ENCODE peak calls at places on chromosomes 11 and 22, in ten cellular contexts. X, M, L, W, B, Q, V, I, A and U are unnamed samples. For H3K9me3, the result is how much of the 10 kb centered on the place peaks cover.

GRCh38 chr22:27045103-27045940 is 387.9 kb downstream of the MIAT start:
- DNase-seq in X (peak), L (no peak), I (no peak), Q (no peak), M (no peak), B (no peak), A (no peak), W (no peak), V (no peak), U (no peak)

GRCh38 chr22:41976961-41977566 is 7.8 kb downstream of the SEPTIN3 start:
- DNase-seq in A (no peak), Q (no peak), L (no peak), V (no peak), I (no peak), M (no peak), W (no peak), X (no peak), B (no peak), U (peak)

GRCh38 chr11:2793781-2794418 is 91.7 kb downstream of the CDKN1C start:
- DNase-seq in V (peak), W (peak), A (no peak), Q (peak), I (peak), M (no peak), X (no peak), B (peak), L (peak), U (no peak)

GRCh38 chr11:97140885-97141494 is 751.2 kb downstream of the JRKL start:
- DNase-seq in B (no peak), M (no peak), I (no peak), W (no peak), V (no peak), A (no peak), X (peak), L (peak), Q (no peak), U (no peak)

GRCh38 chr11:72406536-72407507 is 27.5 kb downstream of the CLPB start:
- DNase-seq in V (no peak), X (no peak), B (no peak), A (no peak), L (no peak), W (no peak), I (no peak), Q (no peak), M (no peak), U (no peak)

GRCh38 chr11:103903621-103904323 is 132.7 kb upstream of the DDI1 start:
- DNase-seq in V (no peak), L (no peak), A (no peak), Q (no peak), W (no peak), I (no peak), X (no peak), B (no peak), M (no peak), U (no peak)

GRCh38 chr11:128728767-128729587 is 35.1 kb downstream of the FLI1 start:
- DNase-seq in M (no peak), B (no peak), V (no peak), X (no peak), Q (no peak), W (peak), L (no peak), I (no peak), A (no peak), U (no peak)

GRCh38 chr11:10920205-10920604 is 62.4 kb upstream of the ZBED5 start:
- DNase-seq in V (no peak), B (no peak), M (no peak), I (no peak), Q (no peak), W (no peak), X (no peak), A (no peak), L (no peak), U (no peak)

GRCh38 chr22:38964989-38965388 is 7.6 kb downstream of the APOBEC3A start:
- DNase-seq in A (no peak), M (no peak), L (no peak), Q (no peak), X (no peak), B (no peak), I (no peak), W (no peak), V (no peak), U (peak)

GRCh38 chr11:67656278-67656922 is 5.9 kb upstream of the ACY3 start:
- DNase-seq in L (no peak), V (peak), B (no peak), X (peak), M (no peak), A (no peak), Q (no peak), W (no peak), I (no peak), U (no peak)

GRCh38 chr11:2573240-2574042 is 126.4 kb downstream of the KCNQ1OT1 start:
- DNase-seq in W (peak), A (no peak), X (no peak), M (no peak), V (peak), B (peak), I (peak), L (no peak), Q (no peak), U (peak)

GRCh38 chr22:19932367-19933206 is 9.0 kb upstream of the COMT start:
- DNase-seq in V (no peak), X (no peak), I (no peak), A (no peak), L (no peak), W (no peak), B (no peak), M (no peak), Q (peak), U (no peak)

GRCh38 chr11:28983780-28984179 is 875.6 kb downstream of the METTL15 start:
- DNase-seq in I (no peak), Q (no peak), W (no peak), M (no peak), V (no peak), X (no peak), B (no peak), A (no peak), L (no peak), U (no peak)

GRCh38 chr11:134501406-134502152 is 89.5 kb upstream of the B3GAT1 start:
- DNase-seq in W (no peak), B (no peak), X (no peak), M (no peak), Q (peak), L (no peak), I (no peak), V (no peak), A (no peak), U (no peak)

GRCh38 chr11:117375960-117376359 is 48.3 kb downstream of the CEP164 start:
- DNase-seq in A (no peak), I (no peak), W (no peak), V (no peak), X (no peak), M (no peak), B (no peak), Q (no peak), L (no peak), U (no peak)

GRCh38 chr22:43291381-43291780 is 51.8 kb downstream of the SCUBE1 start:
- DNase-seq in L (no peak), M (no peak), V (no peak), B (no peak), I (no peak), Q (no peak), A (no peak), X (no peak), W (no peak), U (no peak)

GRCh38 chr11:15624701-15625100 is 510.0 kb downstream of the INSC start:
- DNase-seq in B (no peak), W (no peak), L (no peak), M (no peak), Q (no peak), X (no peak), A (no peak), V (no peak), I (no peak), U (no peak)

GRCh38 chr11:34483475-34483874 is 30.1 kb downstream of the ELF5 start:
- DNase-seq in A (no peak), L (no peak), X (no peak), B (no peak), M (no peak), W (no peak), V (no peak), I (no peak), Q (no peak), U (no peak)

GRCh38 chr11:126173257-126173656 is 38.2 kb downstream of the RPUSD4 start:
- DNase-seq in M (no peak), W (no peak), I (no peak), Q (no peak), A (no peak), L (no peak), X (no peak), B (no peak), V (no peak), U (no peak)

GRCh38 chr11:103024086-103024485 is 67.9 kb downstream of the DCUN1D5 start:
- DNase-seq in W (no peak), X (no peak), M (no peak), V (no peak), I (no peak), A (no peak), L (no peak), Q (no peak), B (no peak), U (no peak)

GRCh38 chr11:76172583-76172982 is 33.7 kb downstream of the WNT11 start:
- DNase-seq in V (no peak), X (no peak), Q (no peak), B (no peak), M (no peak), A (no peak), L (no peak), W (no peak), I (no peak), U (no peak)

GRCh38 chr11:75467881-75468280 is 34.9 kb upstream of the KLHL35 start:
- DNase-seq in L (no peak), Q (no peak), A (no peak), I (no peak), W (no peak), B (no peak), M (no peak), X (no peak), V (no peak), U (no peak)

GRCh38 chr11:46345881-46346484 is 1.3 kb upstream of the DGKZ start:
- DNase-seq in M (no peak), W (no peak), L (no peak), I (no peak), B (no peak), V (no peak), X (no peak), A (no peak), Q (no peak), U (no peak)

DNA sequence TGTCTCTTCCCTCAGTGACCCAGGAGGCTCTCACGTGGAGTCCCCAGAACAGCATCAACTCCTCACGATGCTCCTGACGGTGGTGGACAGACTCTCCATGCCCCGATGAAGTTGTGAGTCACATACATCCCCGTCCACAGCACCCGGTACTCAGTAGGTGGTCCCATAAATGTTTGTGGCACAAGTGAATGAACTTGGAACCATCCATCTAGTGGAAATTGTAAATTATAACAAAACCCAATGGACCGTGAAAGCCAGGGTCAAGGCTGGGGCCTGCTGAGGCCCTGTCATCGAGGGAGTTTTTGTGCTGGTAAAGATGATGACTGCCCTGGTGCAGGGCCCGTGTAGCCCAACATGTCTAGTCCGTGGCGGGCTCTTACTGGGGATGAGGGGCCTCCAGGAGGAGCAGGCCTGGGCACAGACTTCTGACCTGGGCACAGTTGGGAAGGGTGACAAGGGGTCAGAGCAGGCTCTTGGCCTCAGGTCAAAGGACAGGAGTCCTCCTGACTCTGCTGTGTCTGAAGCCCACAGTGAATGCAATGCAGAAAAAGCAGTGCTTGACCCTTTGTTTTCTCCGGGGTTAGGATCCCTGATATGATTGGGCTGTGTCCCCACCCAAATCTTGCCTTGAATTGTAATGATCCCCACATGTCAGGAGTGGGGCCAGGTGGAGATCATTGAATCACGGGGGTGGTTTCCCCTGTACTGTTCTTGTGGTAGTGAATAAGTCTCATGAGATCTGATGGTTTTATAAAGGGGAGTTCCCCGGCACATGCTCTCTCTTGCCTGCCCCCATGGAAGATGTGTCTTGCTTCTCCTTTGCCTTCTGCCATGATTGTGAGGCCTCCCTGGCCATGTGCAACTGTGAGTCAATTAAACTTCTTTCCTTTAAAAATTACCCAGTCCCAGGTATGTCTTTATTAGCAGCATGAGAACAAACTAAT is 20.0 kb upstream of the SMIM38 start:
- DNase-seq in L (no peak), W (no peak), M (no peak), I (no peak), X (no peak), Q (no peak), V (no peak), B (peak), A (no peak), U (no peak)
- H3K9me3 ChIP-seq in L (under half), W (under half), M (under half), I (under half), X (under half), Q (under half), V (under half), B (under half), A (under half), U (under half)

GRCh38 chr11:83158965-83159900 is 2.3 kb downstream of the PCF11 start:
- DNase-seq in B (no peak), L (no peak), W (no peak), Q (no peak), X (no peak), M (no peak), V (no peak), I (no peak), A (no peak), U (no peak)

GRCh38 chr11:83156150-83156995 is 558 bp upstream of the PCF11 start:
- DNase-seq in X (peak), Q (peak), B (peak), V (peak), A (peak), M (peak), L (peak), W (peak), I (peak), U (peak)

GRCh38 chr11:83158474-83158786 is 1.5 kb downstream of the PCF11 start:
- DNase-seq in M (no peak), X (no peak), V (no peak), Q (no peak), L (no peak), W (no peak), A (no peak), B (no peak), I (no peak), U (no peak)

GRCh38 chr11:83156996-83157754 is at the start of gene PCF11:
- DNase-seq in X (no peak), B (no peak), V (no peak), Q (no peak), W (no peak), A (no peak), I (no peak), L (no peak), M (no peak), U (no peak)

DNA sequence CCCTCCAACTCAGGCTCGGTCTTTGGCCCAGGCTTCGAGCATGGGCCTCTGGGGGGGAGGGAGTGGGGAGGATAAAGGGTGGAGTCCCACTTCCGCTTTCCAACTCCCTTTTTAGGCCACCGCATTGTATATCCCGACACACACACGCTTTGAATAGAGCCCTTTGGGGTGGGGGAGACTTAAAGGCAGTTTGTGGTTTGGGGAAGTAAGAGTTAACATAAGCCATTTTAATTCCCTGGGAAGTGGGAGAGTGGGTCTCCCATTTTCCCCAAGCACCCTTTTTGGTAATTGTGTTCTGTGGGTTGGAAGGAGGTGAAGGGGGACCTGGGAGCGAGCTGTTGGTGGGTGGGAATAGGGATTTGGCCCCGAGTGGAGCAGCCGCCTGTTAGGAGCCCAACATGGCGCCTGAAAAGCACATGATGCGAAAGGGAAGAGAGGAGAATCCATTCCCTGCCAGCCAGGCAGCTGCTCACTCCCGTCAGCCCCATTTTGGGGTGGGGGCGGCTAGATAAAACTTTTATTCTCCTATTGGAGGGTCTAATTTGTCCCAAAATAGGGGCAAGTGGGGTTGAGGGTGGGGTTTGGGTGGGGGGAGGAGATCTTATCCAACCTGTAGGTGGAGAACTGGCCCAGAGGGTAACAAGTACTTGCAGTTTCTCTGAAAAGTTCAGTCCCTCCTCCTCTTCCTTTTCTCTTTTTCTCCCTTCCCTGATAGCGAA is 983 bp downstream of the PCF11 start:
- DNase-seq in A (peak), W (peak), X (peak), B (peak), M (no peak), I (peak), Q (peak), L (peak), V (no peak), U (peak)
- TF ChIP-seq POLR2A in A (no peak), W (no peak), X (no peak), B (no peak), M (no peak), I (no peak), Q (no peak), L (peak), V (no peak), U (no peak)

GRCh38 chr22:47344414-47344813 is 582.0 kb downstream of the TBC1D22A start:
- DNase-seq in Q (no peak), M (no peak), W (no peak), V (no peak), L (no peak), I (no peak), X (no peak), A (no peak), B (no peak), U (no peak)

GRCh38 chr22:47345025-47345424 is 582.6 kb downstream of the TBC1D22A start:
- DNase-seq in W (no peak), V (no peak), M (no peak), I (no peak), B (no peak), L (no peak), X (no peak), A (no peak), Q (no peak), U (no peak)

GRCh38 chr22:47342446-47342845 is 580.0 kb downstream of the TBC1D22A start:
- DNase-seq in W (no peak), M (no peak), L (no peak), Q (no peak), X (no peak), B (no peak), I (no peak), V (no peak), A (no peak), U (no peak)

GRCh38 chr22:47341464-47341863 is 579.0 kb downstream of the TBC1D22A start:
- DNase-seq in I (no peak), Q (no peak), B (no peak), X (no peak), V (no peak), A (no peak), W (no peak), L (no peak), M (no peak), U (no peak)

GRCh38 chr22:47343611-47344010 is 581.2 kb downstream of the TBC1D22A start:
- DNase-seq in X (no peak), M (no peak), A (no peak), B (no peak), W (no peak), V (no peak), L (no peak), I (no peak), Q (no peak), U (no peak)
- H3K9me3 ChIP-seq in X (under half), M (under half), A (under half), B (under half), W (under half), V (under half), L (under half), I (under half), Q (under half), U (under half)

GRCh38 chr11:65646921-65647701 is 9.2 kb downstream of the SIPA1 start:
- DNase-seq in Q (peak), B (no peak), M (no peak), I (peak), X (peak), A (peak), V (no peak), W (no peak), L (peak), U (peak)
- TF ChIP-seq POLR2A in Q (no peak), B (no peak), M (peak), I (no peak), X (peak), A (peak), V (no peak), W (no peak), L (peak), U (peak)

GRCh38 chr22:48693377-48694135 is 1134.1 kb downstream of the BRD1 start:
- DNase-seq in L (no peak), Q (no peak), V (peak), A (no peak), I (no peak), M (no peak), W (no peak), X (no peak), B (no peak), U (peak)

GRCh38 chr22:48691431-48691851 is 1136.2 kb downstream of the BRD1 start:
- DNase-seq in V (peak), A (no peak), B (no peak), W (no peak), X (no peak), Q (no peak), L (no peak), I (no peak), M (no peak), U (peak)

GRCh38 chr22:48694296-48694883 is 1133.3 kb downstream of the BRD1 start:
- DNase-seq in V (peak), A (no peak), Q (no peak), L (no peak), M (no peak), X (no peak), B (no peak), I (no peak), W (no peak), U (no peak)

GRCh38 chr22:48690583-48691317 is 1136.9 kb downstream of the BRD1 start:
- DNase-seq in B (no peak), L (no peak), A (no peak), V (peak), I (no peak), W (no peak), X (no peak), M (no peak), Q (no peak), U (peak)

GRCh38 chr22:48692734-48693376 is 1134.8 kb downstream of the BRD1 start:
- DNase-seq in Q (no peak), L (no peak), M (no peak), W (no peak), V (peak), I (peak), B (peak), A (no peak), X (no peak), U (peak)
- H3K9me3 ChIP-seq in Q (under half), L (under half), M (under half), W (under half), V (under half), I (under half), B (under half), A (under half), X (under half), U (under half)

GRCh38 chr11:17605736-17606135 is 58.7 kb downstream of the OTOG start:
- DNase-seq in Q (no peak), V (no peak), B (no peak), M (no peak), A (no peak), X (no peak), L (no peak), W (no peak), I (no peak), U (no peak)
- TF ChIP-seq POLR2A in Q (no peak), V (no peak), B (no peak), M (no peak), A (no peak), X (no peak), L (no peak), W (no peak), I (no peak), U (no peak)

DNA sequence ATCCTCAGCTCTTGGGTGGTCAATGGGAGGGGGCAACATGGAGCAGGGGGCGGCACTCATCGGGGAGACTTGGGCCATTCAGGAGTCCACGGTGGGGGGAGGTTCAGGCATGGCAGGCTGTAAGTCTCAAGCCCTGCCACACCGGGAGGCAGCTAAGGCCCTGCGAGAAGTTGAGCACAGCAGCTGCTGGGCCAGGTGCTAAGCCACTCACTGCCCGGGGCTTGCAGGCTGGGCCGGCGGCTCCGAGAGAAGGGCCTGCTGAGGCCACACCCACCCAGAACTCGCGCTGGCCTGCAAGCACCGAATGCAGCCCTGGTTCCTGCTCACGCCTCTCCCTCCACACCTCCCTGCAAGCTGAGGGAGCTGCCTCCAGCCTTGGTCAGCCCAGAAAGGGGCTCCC is 131.4 kb downstream of the OR4C45 start:
- DNase-seq in Q (no peak), W (no peak), I (no peak), V (peak), M (no peak), X (no peak), L (no peak), B (no peak), A (no peak), U (no peak)
- H3K9me3 ChIP-seq in Q (under half), W (under half), I (under half), V (under half), M (under half), X (under half), L (under half), B (under half), A (under half), U (under half)